ENCODE peak calls at places on chromosomes 1 and 21, in six cellular contexts. S is adrenal gland, A is lower lobe of right lung, E is endothelial cell of umbilical vein, D is left ventricle myocardium inferior, Q is tibial artery. Y is an unnamed sample. For H3K4me1, the result is how much of the 10 kb centered on the place peaks cover.

GRCh38 chr1:217373761-217374701 is 256.9 kb downstream of the GPATCH2 start:
- DNase-seq in E (no peak), D (no peak), A (no peak), S (no peak), Q (no peak), Y (no peak)

GRCh38 chr1:236768601-236769000 is 26.5 kb upstream of the MTR start:
- DNase-seq in A (no peak), D (no peak), S (no peak), Q (no peak), E (no peak), Y (no peak)

GRCh38 chr1:241639653-241640148 is 468 bp downstream of the CHML start:
- DNase-seq in S (peak), Q (peak), E (peak), A (peak), D (peak), Y (no peak)

GRCh38 chr21:45976666-45977335 is 4.8 kb upstream of the COL6A1 start:
- DNase-seq in Q (no peak), A (no peak), E (no peak), D (peak), S (no peak), Y (no peak)

GRCh38 chr1:11528636-11529121 is 49.7 kb downstream of the DISP3 start:
- DNase-seq in D (no peak), E (no peak), S (no peak), A (no peak), Q (no peak), Y (no peak)

GRCh38 chr1:46520063-46520911 is 30.7 kb downstream of the DMBX1 start:
- DNase-seq in Q (no peak), A (no peak), E (no peak), S (no peak), D (no peak), Y (peak)

GRCh38 chr1:117695796-117696505 is 90.1 kb downstream of the TENT5C start:
- DNase-seq in S (no peak), Q (no peak), D (no peak), E (peak), A (no peak), Y (peak)

GRCh38 chr1:33918368-33918767 is 54.5 kb downstream of the HMGB4 start:
- DNase-seq in S (no peak), Q (no peak), D (no peak), A (no peak), E (no peak), Y (no peak)

GRCh38 chr1:96962807-96963206 is 241.2 kb downstream of the PTBP2 start:
- DNase-seq in D (no peak), S (no peak), Q (no peak), E (no peak), A (no peak), Y (no peak)

GRCh38 chr1:2380816-2381591 is 10.3 kb downstream of the MORN1 start:
- DNase-seq in D (no peak), A (peak), Q (no peak), E (no peak), S (no peak), Y (no peak)

GRCh38 chr1:21335088-21335678 is 44.9 kb upstream of the ECE1 start:
- DNase-seq in Q (no peak), S (peak), E (no peak), A (no peak), D (no peak), Y (no peak)
- H3K4me1 ChIP-seq in Q (under half), S (half or more), E (half or more), A (half or more), D (half or more), Y (under half)

GRCh38 chr1:27526569-27527222 is 36.7 kb upstream of the WASF2 start:
- DNase-seq in Q (no peak), S (no peak), E (no peak), D (no peak), A (no peak), Y (no peak)

GRCh38 chr1:27527223-27527856 is 37.4 kb upstream of the WASF2 start:
- DNase-seq in D (peak), Q (no peak), E (no peak), A (peak), S (peak), Y (no peak)

GRCh38 chr1:27523666-27524020 is 33.7 kb upstream of the WASF2 start:
- DNase-seq in E (no peak), S (no peak), A (no peak), D (no peak), Q (no peak), Y (no peak)

GRCh38 chr1:27527857-27528700 is 38.1 kb upstream of the WASF2 start:
- DNase-seq in S (peak), A (peak), Q (no peak), D (peak), E (peak), Y (no peak)

DNA sequence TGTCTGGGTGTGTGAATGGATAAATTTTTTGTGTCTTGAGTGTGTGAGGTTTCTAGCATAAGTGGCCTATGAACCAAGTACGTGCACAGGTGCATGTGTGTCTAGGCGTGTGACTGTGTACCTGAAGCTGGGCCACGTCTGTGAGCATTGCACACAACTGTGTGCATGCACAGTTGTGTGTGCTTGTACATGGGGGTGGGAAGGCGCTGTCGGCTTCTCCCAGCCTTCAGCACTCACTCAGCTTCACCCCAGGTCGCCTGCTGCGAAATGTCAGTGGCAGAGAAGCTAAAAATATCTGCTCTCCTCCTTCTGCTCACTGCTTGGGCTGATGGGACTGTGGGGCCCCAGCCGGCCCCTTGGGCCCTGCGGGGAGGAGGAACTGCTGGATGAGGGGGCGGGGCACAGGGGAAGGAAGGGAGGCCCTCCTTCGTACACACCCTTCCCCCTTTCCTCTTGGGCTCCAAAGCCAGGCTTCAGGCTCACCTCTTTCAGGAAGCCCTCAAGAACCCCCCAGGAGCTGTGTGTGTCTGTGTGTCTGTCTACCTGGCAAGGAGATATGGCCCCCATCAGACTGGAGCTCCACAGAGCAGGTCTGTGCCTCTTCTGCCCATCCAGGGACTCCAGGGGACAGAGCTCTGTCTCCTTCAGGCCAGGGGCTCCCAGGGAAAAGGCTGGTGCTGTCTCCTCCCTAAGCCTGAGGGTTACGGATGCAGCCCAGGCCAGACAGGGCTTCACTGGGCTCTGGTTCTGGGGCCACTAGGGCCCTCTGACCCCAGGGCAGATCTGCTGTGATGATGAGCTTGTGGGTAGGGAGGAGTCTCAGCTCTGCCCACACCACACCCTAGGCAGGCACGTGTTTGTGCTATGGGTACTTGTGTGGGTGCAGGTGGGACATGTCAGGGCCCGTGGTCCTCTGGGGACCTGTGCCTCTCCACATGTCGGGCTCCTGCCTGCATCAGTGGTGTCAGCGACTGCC is 35.6 kb upstream of the WASF2 start:
- DNase-seq in Q (peak), S (peak), E (no peak), A (peak), D (peak), Y (peak)
- H3K4me3 ChIP-seq in Q (peak), S (no peak), E (no peak), A (peak), D (peak), Y (no peak)

GRCh38 chr1:29284961-29285560 is 48.7 kb downstream of the PTPRU start:
- DNase-seq in D (no peak), S (no peak), A (no peak), Q (no peak), E (no peak), Y (no peak)

GRCh38 chr1:29282924-29283803 is 46.8 kb downstream of the PTPRU start:
- DNase-seq in Q (no peak), E (peak), A (no peak), S (peak), D (no peak), Y (no peak)

GRCh38 chr1:29284286-29284960 is 48.1 kb downstream of the PTPRU start:
- DNase-seq in D (no peak), A (no peak), Q (no peak), S (no peak), E (no peak), Y (no peak)

GRCh38 chr1:29282135-29282923 is 46.0 kb downstream of the PTPRU start:
- DNase-seq in A (no peak), E (no peak), D (no peak), S (no peak), Q (no peak), Y (no peak)

GRCh38 chr1:29283804-29284195 is 47.5 kb downstream of the PTPRU start:
- DNase-seq in S (no peak), E (no peak), Q (no peak), A (no peak), D (no peak), Y (no peak)
- H3K27ac ChIP-seq in S (no peak), E (no peak), Q (no peak), A (no peak), D (no peak), Y (no peak)

GRCh38 chr1:109938556-109938955 is 27.9 kb downstream of the CSF1 start:
- DNase-seq in E (no peak), Q (no peak), S (no peak), A (no peak), D (no peak), Y (no peak)

GRCh38 chr1:109937738-109938137 is 27.1 kb downstream of the CSF1 start:
- DNase-seq in Q (no peak), A (no peak), S (no peak), D (no peak), E (no peak), Y (no peak)

GRCh38 chr1:109933856-109934711 is 23.4 kb downstream of the CSF1 start:
- DNase-seq in S (no peak), Q (no peak), E (peak), D (no peak), A (no peak), Y (no peak)

GRCh38 chr1:109932679-109933078 is 22.0 kb downstream of the CSF1 start:
- DNase-seq in E (no peak), S (no peak), Q (no peak), D (no peak), A (no peak), Y (peak)

DNA sequence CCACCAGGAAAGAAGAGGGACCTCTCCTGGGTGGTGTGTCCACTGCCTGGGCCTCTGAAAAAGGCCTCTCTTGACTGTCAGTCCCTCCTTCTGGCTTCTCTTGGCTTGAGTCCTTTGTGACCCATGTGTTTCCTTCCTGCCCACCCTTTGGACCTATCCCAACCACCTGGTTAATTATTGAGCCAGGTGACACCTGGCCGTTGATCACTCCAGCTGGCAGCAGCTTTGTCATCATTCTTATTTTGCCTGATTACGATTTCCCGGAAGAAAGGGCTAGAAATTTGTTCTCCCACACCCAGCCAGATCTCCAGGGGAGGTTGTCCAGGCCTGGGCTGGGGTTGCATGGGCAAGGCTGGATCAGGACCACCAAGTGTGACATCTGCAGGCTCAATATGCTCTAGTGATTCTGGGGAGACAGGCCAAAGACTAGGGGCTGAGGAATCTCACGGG is 24.8 kb downstream of the CSF1 start:
- DNase-seq in D (no peak), S (no peak), E (no peak), Q (no peak), A (no peak), Y (no peak)
- H3K4me1 ChIP-seq in D (under half), S (under half), E (under half), Q (under half), A (under half), Y (under half)

GRCh38 chr1:54680387-54680786 is 35.3 kb upstream of the TTC4 start:
- DNase-seq in A (no peak), D (no peak), S (no peak), E (no peak), Q (no peak), Y (no peak)

GRCh38 chr1:54683453-54683852 is 32.2 kb upstream of the TTC4 start:
- DNase-seq in Q (no peak), D (no peak), A (no peak), S (no peak), E (no peak), Y (no peak)

GRCh38 chr1:54681396-54681795 is 34.3 kb upstream of the TTC4 start:
- DNase-seq in A (no peak), E (no peak), S (no peak), Q (no peak), D (no peak), Y (no peak)

GRCh38 chr1:54685335-54685905 is 30.2 kb upstream of the TTC4 start:
- DNase-seq in Q (no peak), E (no peak), S (no peak), A (no peak), D (no peak), Y (no peak)

GRCh38 chr1:54686155-54686554 is 29.5 kb upstream of the TTC4 start:
- DNase-seq in A (no peak), D (no peak), S (no peak), Q (no peak), E (no peak), Y (no peak)
- H3K4me3 ChIP-seq in A (no peak), D (no peak), S (no peak), Q (no peak), E (no peak), Y (no peak)

GRCh38 chr21:26448751-26449150 is 124.3 kb downstream of the CYYR1 start:
- DNase-seq in S (no peak), E (no peak), A (no peak), Q (no peak), D (no peak), Y (no peak)
- H3K27ac ChIP-seq in S (no peak), E (no peak), A (no peak), Q (no peak), D (no peak), Y (no peak)

DNA sequence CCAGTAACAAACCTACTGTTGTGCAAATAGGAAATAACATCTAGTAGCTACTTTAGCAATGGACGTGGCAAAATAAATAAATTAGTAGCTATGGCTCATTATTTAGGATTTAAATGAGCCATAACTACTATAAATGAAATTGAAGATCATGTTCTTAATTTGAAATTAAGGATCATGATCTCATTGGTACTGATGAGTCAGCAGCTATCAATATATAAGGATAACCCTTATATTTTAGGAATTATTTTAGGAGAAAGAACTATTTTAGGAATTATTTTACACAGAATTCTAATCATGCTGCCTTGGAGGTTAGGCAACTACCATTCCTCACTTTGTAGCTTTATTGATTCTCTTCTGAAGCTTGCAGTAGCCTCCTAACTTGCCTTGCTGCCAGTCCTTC is 24.0 kb downstream of the DR1 start:
- DNase-seq in A (no peak), D (no peak), Q (no peak), S (no peak), E (no peak), Y (no peak)
- H3K4me1 ChIP-seq in A (under half), D (under half), Q (under half), S (under half), E (under half), Y (under half)

DNA sequence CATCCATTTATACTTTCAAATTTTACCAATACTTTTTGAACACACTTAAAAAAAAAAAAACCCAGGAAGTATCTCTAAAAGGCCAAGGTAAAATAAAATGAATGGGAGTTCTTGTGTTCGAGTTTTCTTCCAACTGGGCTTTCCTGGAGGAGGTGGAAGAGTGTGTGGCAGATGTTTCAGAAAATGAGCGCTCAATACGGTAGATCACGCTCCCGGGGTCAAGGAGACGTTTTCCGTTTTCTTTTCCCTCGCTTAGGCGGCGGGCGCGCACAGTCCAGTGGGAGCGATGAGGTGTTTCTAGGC is 520 bp upstream of the UBE4B start:
- DNase-seq in E (no peak), S (no peak), D (no peak), A (no peak), Q (no peak), Y (no peak)
- H3K4me3 ChIP-seq in E (peak), S (no peak), D (peak), A (peak), Q (peak), Y (peak)

GRCh38 chr1:220529530-220529920 is 1.6 kb downstream of the MARK1 start:
- DNase-seq in A (no peak), Q (no peak), D (no peak), E (no peak), S (no peak), Y (no peak)

GRCh38 chr1:220526294-220526693 is 1.6 kb upstream of the MARK1 start:
- DNase-seq in D (no peak), Q (no peak), S (no peak), E (no peak), A (no peak), Y (no peak)

GRCh38 chr1:220528049-220528678 is at the start of gene MARK1:
- DNase-seq in S (peak), E (peak), Q (peak), A (peak), D (peak), Y (peak)

GRCh38 chr1:220528679-220529529 is 968 bp downstream of the MARK1 start:
- DNase-seq in D (peak), A (no peak), Q (peak), E (peak), S (peak), Y (no peak)

GRCh38 chr1:220527279-220528048 is 472 bp upstream of the MARK1 start:
- DNase-seq in D (peak), E (peak), S (peak), A (no peak), Q (peak), Y (no peak)
- H3K27ac ChIP-seq in D (peak), E (no peak), S (peak), A (peak), Q (peak), Y (peak)

GRCh38 chr21:29297483-29298347 is 1.0 kb upstream of the BACH1 start:
- DNase-seq in S (no peak), A (no peak), Q (no peak), D (no peak), E (no peak), Y (no peak)
- H3K4me1 ChIP-seq in S (under half), A (under half), Q (under half), D (under half), E (under half), Y (under half)